ENCODE peak calls at places on chromosomes 12 and 14, in six cellular contexts. H is NB4, R is NT2/D1, V is GM06990, N is HFF-Myc, A is ascending aorta. O is an unnamed sample.

GRCh38 chr12:442235-442884 is 17.4 kb upstream of the B4GALNT3 start:
- DNase-seq in H (peak; percentile 45), R (peak; percentile 86), V (no peak), N (peak; percentile 24), A (no peak), O (peak; percentile 52)

GRCh38 chr14:91349481-91350074 is 68.0 kb downstream of the CCDC88C start:
- DNase-seq in H (no peak), R (no peak), V (peak; percentile 62), N (no peak), A (no peak), O (no peak)

GRCh38 chr12:32104572-32105355 is 1.9 kb upstream of the BICD1 start:
- DNase-seq in H (no peak), R (no peak), V (no peak), N (no peak), A (no peak), O (no peak)

GRCh38 chr14:64235652-64236640 is 58.2 kb downstream of the ESR2 start:
- DNase-seq in H (no peak), R (no peak), V (peak; percentile 74), N (no peak), A (no peak), O (no peak)

GRCh38 chr12:126212827-126213226 is 1147.6 kb downstream of the AACS start:
- DNase-seq in H (no peak), R (no peak), V (no peak), N (no peak), A (no peak), O (no peak)

GRCh38 chr12:49985981-49986380 is 13.2 kb downstream of the AQP6 start:
- DNase-seq in H (no peak), R (no peak), V (no peak), N (no peak), A (no peak), O (no peak)

GRCh38 chr12:116280590-116281290 is 3.2 kb upstream of the MED13L start:
- DNase-seq in H (peak; percentile 97), R (no peak), V (no peak), N (no peak), A (no peak), O (no peak)

GRCh38 chr12:67256649-67257048 is 12.5 kb upstream of the CAND1 start:
- DNase-seq in H (no peak), R (no peak), V (no peak), N (no peak), A (no peak), O (no peak)

GRCh38 chr12:40970320-40970907 is 217.7 kb upstream of the PDZRN4 start:
- DNase-seq in H (peak; percentile 16), R (no peak), V (no peak), N (no peak), A (no peak), O (no peak)

GRCh38 chr12:63302941-63303536 is 152.0 kb upstream of the AVPR1A start:
- DNase-seq in H (no peak), R (no peak), V (no peak), N (no peak), A (no peak), O (no peak)

GRCh38 chr12:116876151-116876869 is 4.9 kb downstream of the HRK start:
- DNase-seq in H (no peak), R (no peak), V (no peak), N (no peak), A (no peak), O (no peak)

GRCh38 chr12:48542300-48542928 is 17.0 kb downstream of the OR8S1 start:
- DNase-seq in H (peak; percentile 63), R (peak; percentile 50), V (no peak), N (peak; percentile 5), A (no peak), O (peak; percentile 45)

GRCh38 chr14:54329082-54329695 is 67.6 kb upstream of the CDKN3 start:
- DNase-seq in H (peak; percentile 48), R (peak; percentile 71), V (no peak), N (peak; percentile 76), A (no peak), O (no peak)

GRCh38 chr14:37594238-37594915 is 672 bp downstream of the FOXA1 start:
- DNase-seq in H (peak; percentile 61), R (no peak), V (no peak), N (peak; percentile 65), A (no peak), O (no peak)

GRCh38 chr12:120238224-120238616 is 27.3 kb downstream of the PXN start:
- DNase-seq in H (no peak), R (no peak), V (no peak), N (no peak), A (no peak), O (no peak)

GRCh38 chr12:75751769-75752471 is 240.5 kb upstream of the KRR1 start:
- DNase-seq in H (no peak), R (no peak), V (no peak), N (no peak), A (no peak), O (no peak)

GRCh38 chr14:41805633-41806032 is 199.0 kb downstream of the LRFN5 start:
- DNase-seq in H (no peak), R (no peak), V (no peak), N (no peak), A (no peak), O (no peak)

GRCh38 chr12:114414866-114415524 is 9.1 kb upstream of the TBX5 start:
- DNase-seq in H (no peak), R (no peak), V (no peak), N (no peak), A (no peak), O (no peak)

GRCh38 chr14:38290601-38291190 is 34.8 kb upstream of the CLEC14A start:
- DNase-seq in H (no peak), R (no peak), V (no peak), N (peak; percentile 51), A (no peak), O (no peak)

GRCh38 chr14:50533314-50533705 is 941 bp upstream of the MAP4K5 start:
- DNase-seq in H (no peak), R (no peak), V (peak; percentile 39), N (no peak), A (no peak), O (no peak)
- H3K4me3 ChIP-seq in H (peak overlapping the region; percentile 81), R (peak overlapping the region; percentile 71), V (peak overlapping the region; percentile 87), N (peak overlapping the region; percentile 89), A (peak overlapping the region; percentile 77), O (peak overlapping the region; percentile 96)

GRCh38 chr14:104659764-104660523 is 29.5 kb upstream of the INF2 start:
- DNase-seq in H (peak; percentile 79), R (no peak), V (peak; percentile 85), N (no peak), A (no peak), O (no peak)
- H3K4me3 ChIP-seq in H (no peak overlapping the region), R (no peak overlapping the region), V (peak overlapping the region; percentile 20), N (no peak overlapping the region), A (no peak overlapping the region), O (no peak overlapping the region)

GRCh38 chr14:68284834-68285233 is 465.3 kb downstream of the RAD51B start:
- DNase-seq in H (no peak), R (no peak), V (peak; percentile 69), N (no peak), A (no peak), O (no peak)
- H3K4me3 ChIP-seq in H (no peak overlapping the region), R (no peak overlapping the region), V (no peak overlapping the region), N (no peak overlapping the region), A (no peak overlapping the region), O (no peak overlapping the region)

DNA sequence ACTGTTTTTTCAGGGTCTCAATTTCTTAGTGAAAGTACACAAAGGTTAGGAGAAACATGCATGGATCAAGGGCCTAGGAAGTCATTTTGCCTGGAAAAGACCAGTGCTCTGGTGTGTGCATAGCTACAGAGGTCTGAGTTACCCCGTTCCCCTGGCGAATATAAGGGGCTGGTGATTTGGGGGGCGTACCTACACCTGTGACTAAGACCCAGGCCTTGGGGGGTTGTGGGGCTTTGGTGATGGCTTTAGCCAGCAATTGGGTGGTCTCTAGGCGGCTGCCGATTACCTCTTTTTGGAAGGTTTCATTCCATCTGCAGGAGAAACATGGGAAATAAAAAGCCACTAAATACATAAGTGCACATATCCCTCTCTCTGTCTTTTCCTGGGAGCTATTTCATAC is 1.1 kb downstream of the SDR39U1 start:
- DNase-seq in H (no peak), R (no peak), V (no peak), N (no peak), A (no peak), O (no peak)
- H3K4me3 ChIP-seq in H (peak overlapping the region; percentile 91), R (peak overlapping the region; percentile 82), V (peak overlapping the region; percentile 96), N (peak overlapping the region; percentile 58), A (peak overlapping the region; percentile 84), O (peak overlapping the region; percentile 92)

GRCh38 chr12:2940564-2940963 is 18.6 kb upstream of the TEAD4 start:
- DNase-seq in H (no peak), R (no peak), V (no peak), N (no peak), A (no peak), O (no peak)

GRCh38 chr12:2941524-2941923 is 17.7 kb upstream of the TEAD4 start:
- DNase-seq in H (no peak), R (no peak), V (no peak), N (no peak), A (no peak), O (no peak)

DNA sequence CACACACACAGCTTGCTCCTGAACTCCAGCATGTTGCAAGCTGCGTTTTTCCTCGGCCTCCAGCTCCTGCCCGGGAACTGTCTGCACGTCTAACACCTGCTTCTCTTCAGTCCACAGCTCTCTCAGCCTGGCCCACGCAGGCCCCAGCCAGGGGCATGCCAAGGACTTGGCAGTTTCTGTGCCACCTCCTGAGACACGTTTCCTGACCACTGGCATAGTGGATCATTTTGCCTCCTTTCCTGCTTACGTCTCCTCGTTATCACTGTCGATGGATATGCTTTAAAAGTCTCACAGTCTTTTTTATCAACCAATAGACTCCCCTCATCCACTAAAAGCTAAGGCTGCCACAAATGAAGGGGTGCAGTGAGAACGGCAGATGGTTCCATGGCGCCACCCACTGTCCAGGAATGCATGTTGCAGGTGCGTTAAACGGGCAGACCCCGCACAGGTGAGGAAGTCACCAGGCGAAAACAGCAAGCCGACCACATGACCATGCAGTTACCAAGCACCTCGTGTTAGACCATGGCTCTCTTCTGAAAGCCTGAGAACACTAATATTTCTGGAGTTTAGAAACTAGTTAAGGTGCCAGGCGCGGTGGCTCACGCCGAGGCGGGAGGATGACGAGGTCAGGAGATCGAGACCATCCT is 14.7 kb upstream of the TEAD4 start:
- DNase-seq in H (peak; percentile 45), R (peak; percentile 86), V (no peak), N (no peak), A (no peak), O (peak; percentile 61)
- H3K4me3 ChIP-seq in H (no peak overlapping the region), R (no peak overlapping the region), V (no peak overlapping the region), N (no peak overlapping the region), A (no peak overlapping the region), O (no peak overlapping the region)

O was measured in dorsolateral prefrontal cortex.